ENCODE peak calls at places on chromosomes 16 and 17, in eight cellular contexts. Q is hypothalamus; X is stimulated activated CD8-positive, alpha-beta memory T cell treated with anti-CD3 and anti-CD28 coated beads, Interleukin-2, amount 100 ng/mL, for 48 hours; O is NCI-H1105; J is activated naive CD8-positive, alpha-beta T cell treated with anti-CD3 and anti-CD28 coated beads for 36 hours; V is A549; W is C1 segment of cervical spinal cord; Y is H7. C is an unnamed sample.

GRCh38 chr16:11170201-11170600 is 85.8 kb downstream of the SOCS1 start:
- DNase-seq in Q (no peak), X (no peak), O (no peak), J (no peak), V (no peak), W (no peak), Y (no peak), C (no peak)

GRCh38 chr16:11253009-11253994 is 2.7 kb downstream of the SOCS1 start:
- DNase-seq in Q (no peak), X (no peak), O (no peak), J (peak), V (no peak), W (no peak), Y (no peak), C (no peak)

GRCh38 chr17:1997146-1997586 is 28.0 kb downstream of the RTN4RL1 start:
- DNase-seq in Q (no peak), X (no peak), O (no peak), J (no peak), V (peak), W (no peak), Y (no peak), C (no peak)

GRCh38 chr17:48100160-48100559 is 1.1 kb downstream of the CBX1 start:
- DNase-seq in Q (no peak), X (no peak), O (no peak), J (no peak), V (no peak), W (no peak), Y (no peak), C (no peak)

GRCh38 chr17:17186051-17186450 is 20.1 kb downstream of the PLD6 start:
- DNase-seq in Q (no peak), X (peak), O (no peak), J (peak), V (no peak), W (no peak), Y (no peak), C (no peak)

GRCh38 chr17:61363601-61364462 is 35.8 kb upstream of the TBX2 start:
- DNase-seq in Q (no peak), X (no peak), O (no peak), J (no peak), V (no peak), W (no peak), Y (no peak), C (no peak)

GRCh38 chr16:87076950-87077749 is 240.0 kb downstream of the C16orf95 start:
- DNase-seq in Q (no peak), X (peak), O (no peak), J (peak), V (peak), W (no peak), Y (peak), C (peak)

GRCh38 chr16:51524555-51525373 is 373.7 kb upstream of the SALL1 start:
- DNase-seq in Q (no peak), X (no peak), O (no peak), J (no peak), V (peak), W (no peak), Y (no peak), C (peak)

GRCh38 chr17:60604686-60605334 is 4.8 kb downstream of the PPM1D start:
- DNase-seq in Q (no peak), X (no peak), O (no peak), J (no peak), V (no peak), W (peak), Y (no peak), C (no peak)

GRCh38 chr16:78926723-78927200 is 673.8 kb downstream of the MAF start:
- DNase-seq in Q (no peak), X (no peak), O (peak), J (no peak), V (no peak), W (no peak), Y (no peak), C (no peak)

GRCh38 chr17:46190763-46191162 is 2.5 kb downstream of the KANSL1 start:
- DNase-seq in Q (no peak), X (no peak), O (no peak), J (no peak), V (no peak), W (no peak), Y (no peak), C (no peak)

GRCh38 chr17:76354747-76355310 is 1.1 kb upstream of the PRPSAP1 start:
- DNase-seq in Q (no peak), X (no peak), O (no peak), J (no peak), V (peak), W (no peak), Y (peak), C (no peak)

GRCh38 chr16:56637814-56638750 is at the start of gene MT1A:
- DNase-seq in Q (peak), X (no peak), O (no peak), J (no peak), V (peak), W (peak), Y (peak), C (peak)

GRCh38 chr16:65065031-65065430 is 56.8 kb downstream of the CDH11 start:
- DNase-seq in Q (no peak), X (no peak), O (no peak), J (no peak), V (no peak), W (no peak), Y (no peak), C (no peak)

GRCh38 chr17:73192219-73192893 is 499 bp upstream of the COG1 start:
- DNase-seq in Q (peak), X (peak), O (peak), J (peak), V (peak), W (peak), Y (peak), C (peak)

GRCh38 chr17:66542967-66543525 is 240.6 kb downstream of the PRKCA start:
- DNase-seq in Q (no peak), X (no peak), O (no peak), J (no peak), V (no peak), W (no peak), Y (no peak), C (no peak)

GRCh38 chr17:44758414-44759095 is at the start of gene ADAM11:
- DNase-seq in Q (peak), X (no peak), O (no peak), J (no peak), V (no peak), W (no peak), Y (peak), C (no peak)

GRCh38 chr16:22813946-22814325 is at the start of gene HS3ST2:
- DNase-seq in Q (peak), X (no peak), O (peak), J (peak), V (no peak), W (no peak), Y (peak), C (peak)

GRCh38 chr17:83173997-83174858 is 94.8 kb downstream of the METRNL start:
- DNase-seq in Q (no peak), X (no peak), O (no peak), J (no peak), V (peak), W (no peak), Y (no peak), C (no peak)

GRCh38 chr17:60750645-60751044 is 73.0 kb downstream of the BCAS3 start:
- DNase-seq in Q (no peak), X (no peak), O (no peak), J (no peak), V (no peak), W (no peak), Y (no peak), C (no peak)

GRCh38 chr17:935485-935884 is 44.1 kb downstream of the NXN start:
- DNase-seq in Q (no peak), X (no peak), O (no peak), J (no peak), V (no peak), W (no peak), Y (no peak), C (no peak)

GRCh38 chr17:79657861-79658810 is 47.3 kb upstream of the RBFOX3 start:
- DNase-seq in Q (no peak), X (no peak), O (no peak), J (no peak), V (no peak), W (no peak), Y (peak), C (no peak)

GRCh38 chr17:68048996-68049395 is 13.5 kb downstream of the KPNA2 start:
- DNase-seq in Q (no peak), X (no peak), O (no peak), J (no peak), V (peak), W (no peak), Y (peak), C (no peak)

GRCh38 chr17:10233157-10233556 is 34.8 kb upstream of the GAS7 start:
- DNase-seq in Q (no peak), X (no peak), O (no peak), J (no peak), V (no peak), W (no peak), Y (no peak), C (no peak)